ENCODE peak calls at places on chromosome 1, in eight cellular contexts. One of them, this sample, is unnamed.

GRCh38 chr1:206693029-206693428 is 8.3 kb downstream of the MAPKAPK2 start:
- DNase-seq in esophagus muscularis mucosa: no peak
- DNase-seq in GM12864: no peak
- DNase-seq in IMR-90: peak
- DNase-seq in tibial artery: peak
- DNase-seq in heart left ventricle: peak
- DNase-seq in AG09309: no peak
- DNase-seq in lung: no peak
- DNase-seq in this sample: peak

GRCh38 chr1:214224605-214225354 is 56.2 kb upstream of the SMYD2 start:
- DNase-seq in esophagus muscularis mucosa: no peak
- DNase-seq in GM12864: no peak
- DNase-seq in IMR-90: peak
- DNase-seq in tibial artery: no peak
- DNase-seq in heart left ventricle: no peak
- DNase-seq in AG09309: no peak
- DNase-seq in lung: no peak
- DNase-seq in this sample: no peak

GRCh38 chr1:5551274-5551966 is 440.8 kb downstream of the NPHP4 start:
- DNase-seq in esophagus muscularis mucosa: peak
- DNase-seq in GM12864: no peak
- DNase-seq in IMR-90: no peak
- DNase-seq in tibial artery: no peak
- DNase-seq in heart left ventricle: no peak
- DNase-seq in AG09309: no peak
- DNase-seq in lung: no peak
- DNase-seq in this sample: no peak

GRCh38 chr1:87513971-87514660 is 185.4 kb downstream of the LMO4 start:
- DNase-seq in esophagus muscularis mucosa: no peak
- DNase-seq in GM12864: no peak
- DNase-seq in IMR-90: peak
- DNase-seq in tibial artery: no peak
- DNase-seq in heart left ventricle: no peak
- DNase-seq in AG09309: no peak
- DNase-seq in lung: no peak
- DNase-seq in this sample: no peak

GRCh38 chr1:234970371-234970730 is 158.3 kb downstream of the TOMM20 start:
- DNase-seq in esophagus muscularis mucosa: no peak
- DNase-seq in GM12864: no peak
- DNase-seq in IMR-90: peak
- DNase-seq in tibial artery: no peak
- DNase-seq in heart left ventricle: no peak
- DNase-seq in AG09309: no peak
- DNase-seq in lung: no peak
- DNase-seq in this sample: no peak

GRCh38 chr1:119340861-119341261 is 27.7 kb upstream of the HAO2 start:
- DNase-seq in esophagus muscularis mucosa: no peak
- DNase-seq in GM12864: no peak
- DNase-seq in IMR-90: no peak
- DNase-seq in tibial artery: no peak
- DNase-seq in heart left ventricle: no peak
- DNase-seq in AG09309: no peak
- DNase-seq in lung: no peak
- DNase-seq in this sample: no peak

GRCh38 chr1:204087181-204087892 is 14.4 kb downstream of the SOX13 start:
- DNase-seq in esophagus muscularis mucosa: no peak
- DNase-seq in GM12864: no peak
- DNase-seq in IMR-90: no peak
- DNase-seq in tibial artery: no peak
- DNase-seq in heart left ventricle: no peak
- DNase-seq in AG09309: no peak
- DNase-seq in lung: no peak
- DNase-seq in this sample: no peak

GRCh38 chr1:203555046-203555445 is 61.1 kb downstream of the OPTC start:
- DNase-seq in esophagus muscularis mucosa: no peak
- DNase-seq in GM12864: no peak
- DNase-seq in IMR-90: no peak
- DNase-seq in tibial artery: no peak
- DNase-seq in heart left ventricle: peak
- DNase-seq in AG09309: no peak
- DNase-seq in lung: no peak
- DNase-seq in this sample: no peak

GRCh38 chr1:182588460-182589396 is at the start of gene RNASEL:
- DNase-seq in esophagus muscularis mucosa: peak
- DNase-seq in GM12864: peak
- DNase-seq in IMR-90: peak
- DNase-seq in tibial artery: peak
- DNase-seq in heart left ventricle: peak
- DNase-seq in AG09309: no peak
- DNase-seq in lung: peak
- DNase-seq in this sample: no peak

GRCh38 chr1:207647966-207648906 is 3.3 kb downstream of the CR1L start:
- DNase-seq in esophagus muscularis mucosa: peak
- DNase-seq in GM12864: no peak
- DNase-seq in IMR-90: no peak
- DNase-seq in tibial artery: no peak
- DNase-seq in heart left ventricle: no peak
- DNase-seq in AG09309: no peak
- DNase-seq in lung: no peak
- DNase-seq in this sample: no peak

GRCh38 chr1:89611721-89612120 is 21.2 kb upstream of the LRRC8C start:
- DNase-seq in esophagus muscularis mucosa: no peak
- DNase-seq in GM12864: peak
- DNase-seq in IMR-90: no peak
- DNase-seq in tibial artery: no peak
- DNase-seq in heart left ventricle: no peak
- DNase-seq in AG09309: no peak
- DNase-seq in lung: no peak
- DNase-seq in this sample: no peak

GRCh38 chr1:35554261-35555211 is 2.7 kb downstream of the KIAA0319L start:
- DNase-seq in esophagus muscularis mucosa: no peak
- DNase-seq in GM12864: no peak
- DNase-seq in IMR-90: no peak
- DNase-seq in tibial artery: no peak
- DNase-seq in heart left ventricle: no peak
- DNase-seq in AG09309: no peak
- DNase-seq in lung: peak
- DNase-seq in this sample: no peak

GRCh38 chr1:108561731-108562326 is 1.9 kb downstream of the EEIG2 start:
- DNase-seq in esophagus muscularis mucosa: no peak
- DNase-seq in GM12864: peak
- DNase-seq in IMR-90: no peak
- DNase-seq in tibial artery: peak
- DNase-seq in heart left ventricle: peak
- DNase-seq in AG09309: no peak
- DNase-seq in lung: peak
- DNase-seq in this sample: no peak

GRCh38 chr1:179042087-179042486 is 16.4 kb downstream of the FAM20B start:
- DNase-seq in esophagus muscularis mucosa: no peak
- DNase-seq in GM12864: no peak
- DNase-seq in IMR-90: no peak
- DNase-seq in tibial artery: no peak
- DNase-seq in heart left ventricle: no peak
- DNase-seq in AG09309: no peak
- DNase-seq in lung: no peak
- DNase-seq in this sample: no peak

GRCh38 chr1:40633563-40634376 is 31.7 kb downstream of the RIMS3 start:
- DNase-seq in esophagus muscularis mucosa: no peak
- DNase-seq in GM12864: no peak
- DNase-seq in IMR-90: no peak
- DNase-seq in tibial artery: peak
- DNase-seq in heart left ventricle: peak
- DNase-seq in AG09309: no peak
- DNase-seq in lung: no peak
- DNase-seq in this sample: no peak

GRCh38 chr1:231512147-231512698 is 16.2 kb upstream of the TSNAX start:
- DNase-seq in esophagus muscularis mucosa: no peak
- DNase-seq in GM12864: no peak
- DNase-seq in IMR-90: peak
- DNase-seq in tibial artery: no peak
- DNase-seq in heart left ventricle: no peak
- DNase-seq in AG09309: peak
- DNase-seq in lung: no peak
- DNase-seq in this sample: peak

GRCh38 chr1:1426961-1427934 is 6.2 kb upstream of the ANKRD65 start:
- DNase-seq in esophagus muscularis mucosa: no peak
- DNase-seq in GM12864: no peak
- DNase-seq in IMR-90: no peak
- DNase-seq in tibial artery: no peak
- DNase-seq in heart left ventricle: peak
- DNase-seq in AG09309: no peak
- DNase-seq in lung: no peak
- DNase-seq in this sample: no peak

GRCh38 chr1:228002792-228003191 is 4.0 kb upstream of the WNT3A start:
- DNase-seq in esophagus muscularis mucosa: peak
- DNase-seq in GM12864: no peak
- DNase-seq in IMR-90: no peak
- DNase-seq in tibial artery: no peak
- DNase-seq in heart left ventricle: no peak
- DNase-seq in AG09309: no peak
- DNase-seq in lung: no peak
- DNase-seq in this sample: no peak

GRCh38 chr1:152926091-152926490 is 17.7 kb downstream of the IVL start:
- DNase-seq in esophagus muscularis mucosa: no peak
- DNase-seq in GM12864: no peak
- DNase-seq in IMR-90: peak
- DNase-seq in tibial artery: no peak
- DNase-seq in heart left ventricle: no peak
- DNase-seq in AG09309: no peak
- DNase-seq in lung: no peak
- DNase-seq in this sample: no peak

GRCh38 chr1:96596226-96596625 is 125.4 kb upstream of the PTBP2 start:
- DNase-seq in esophagus muscularis mucosa: no peak
- DNase-seq in GM12864: no peak
- DNase-seq in IMR-90: peak
- DNase-seq in tibial artery: no peak
- DNase-seq in heart left ventricle: no peak
- DNase-seq in AG09309: no peak
- DNase-seq in lung: no peak
- DNase-seq in this sample: no peak

GRCh38 chr1:56881417-56881816 is 26.8 kb downstream of the C8A start:
- DNase-seq in esophagus muscularis mucosa: peak
- DNase-seq in GM12864: no peak
- DNase-seq in IMR-90: no peak
- DNase-seq in tibial artery: no peak
- DNase-seq in heart left ventricle: no peak
- DNase-seq in AG09309: no peak
- DNase-seq in lung: no peak
- DNase-seq in this sample: no peak

GRCh38 chr1:93471911-93472310 is 24.0 kb downstream of the FNBP1L start:
- DNase-seq in esophagus muscularis mucosa: no peak
- DNase-seq in GM12864: no peak
- DNase-seq in IMR-90: peak
- DNase-seq in tibial artery: no peak
- DNase-seq in heart left ventricle: no peak
- DNase-seq in AG09309: peak
- DNase-seq in lung: no peak
- DNase-seq in this sample: peak

GRCh38 chr1:84504580-84505021 is 1.6 kb upstream of the SPATA1 start:
- DNase-seq in esophagus muscularis mucosa: no peak
- DNase-seq in GM12864: no peak
- DNase-seq in IMR-90: peak
- DNase-seq in tibial artery: no peak
- DNase-seq in heart left ventricle: no peak
- DNase-seq in AG09309: peak
- DNase-seq in lung: no peak
- DNase-seq in this sample: no peak
- TF ChIP-seq CTCF in esophagus muscularis mucosa: no peak
- TF ChIP-seq CTCF in GM12864: no peak
- TF ChIP-seq CTCF in IMR-90: peak
- TF ChIP-seq CTCF in tibial artery: no peak
- TF ChIP-seq CTCF in heart left ventricle: no peak
- TF ChIP-seq CTCF in AG09309: no peak
- TF ChIP-seq CTCF in lung: no peak
- TF ChIP-seq CTCF in this sample: peak

DNA sequence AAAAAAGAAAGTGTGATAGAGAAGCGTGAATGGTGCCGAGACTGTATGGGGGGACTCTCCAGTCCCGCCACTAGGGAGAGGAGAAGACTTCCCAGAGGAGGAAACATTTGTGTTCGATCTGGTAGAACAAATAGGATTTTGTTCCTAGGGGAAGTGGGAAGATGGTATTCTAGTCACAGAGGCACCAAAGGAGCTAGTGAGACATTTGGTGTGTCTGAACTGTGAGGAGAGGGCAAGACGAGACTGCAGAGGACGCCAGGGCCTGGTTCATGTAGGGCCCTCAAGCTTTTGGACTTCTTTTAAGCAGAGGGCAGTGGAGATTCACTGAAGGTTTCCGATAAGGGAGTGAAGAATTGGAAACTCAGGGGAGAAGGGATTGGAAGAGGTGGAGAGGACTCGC is 2.9 kb downstream of the BTBD19 start:
- DNase-seq in esophagus muscularis mucosa: no peak
- DNase-seq in GM12864: no peak
- DNase-seq in IMR-90: no peak
- DNase-seq in tibial artery: no peak
- DNase-seq in heart left ventricle: no peak
- DNase-seq in AG09309: no peak
- DNase-seq in lung: no peak
- DNase-seq in this sample: no peak
- H3K4me3 ChIP-seq in esophagus muscularis mucosa: no peak
- H3K4me3 ChIP-seq in GM12864: no peak
- H3K4me3 ChIP-seq in IMR-90: no peak
- H3K4me3 ChIP-seq in tibial artery: no peak
- H3K4me3 ChIP-seq in heart left ventricle: no peak
- H3K4me3 ChIP-seq in AG09309: no peak
- H3K4me3 ChIP-seq in lung: no peak
- H3K4me3 ChIP-seq in this sample: peak

DNA sequence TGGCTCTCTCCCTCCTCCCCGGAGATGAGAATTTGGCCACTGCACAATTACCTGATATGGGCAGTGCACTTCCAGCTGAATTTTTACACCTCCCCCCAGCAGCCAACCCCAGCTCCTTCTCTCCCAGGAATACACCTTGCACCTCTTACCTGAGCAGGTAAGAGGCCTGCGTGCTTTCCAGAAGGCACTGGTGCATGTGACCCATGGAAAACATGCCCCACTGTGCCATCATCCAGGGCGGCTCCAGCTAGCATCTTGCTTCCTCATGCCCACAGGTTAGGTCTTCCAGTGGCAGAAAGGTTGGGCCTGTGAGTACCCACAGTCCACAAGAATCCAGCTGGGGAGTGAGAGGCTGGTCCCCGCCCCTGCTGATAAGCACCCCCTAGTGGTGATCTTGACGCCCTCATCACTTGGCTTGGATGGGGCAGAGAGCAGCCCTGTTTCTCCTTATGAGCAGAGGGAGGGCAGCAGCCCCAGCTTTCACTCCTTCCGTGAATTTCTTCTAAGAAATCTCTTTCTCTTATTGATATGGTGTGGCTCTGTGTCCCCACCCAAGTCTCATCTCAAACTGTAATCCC is 57.8 kb downstream of the EDARADD start:
- DNase-seq in esophagus muscularis mucosa: no peak
- DNase-seq in GM12864: no peak
- DNase-seq in IMR-90: no peak
- DNase-seq in tibial artery: no peak
- DNase-seq in heart left ventricle: no peak
- DNase-seq in AG09309: no peak
- DNase-seq in lung: no peak
- DNase-seq in this sample: no peak
- TF ChIP-seq CTCF in esophagus muscularis mucosa: peak
- TF ChIP-seq CTCF in GM12864: peak
- TF ChIP-seq CTCF in IMR-90: peak
- TF ChIP-seq CTCF in tibial artery: no peak
- TF ChIP-seq CTCF in heart left ventricle: no peak
- TF ChIP-seq CTCF in AG09309: peak
- TF ChIP-seq CTCF in lung: no peak
- TF ChIP-seq CTCF in this sample: peak

GRCh38 chr1:230493264-230493663 is 67.1 kb upstream of the PGBD5 start:
- DNase-seq in esophagus muscularis mucosa: no peak
- DNase-seq in GM12864: no peak
- DNase-seq in IMR-90: no peak
- DNase-seq in tibial artery: no peak
- DNase-seq in heart left ventricle: no peak
- DNase-seq in AG09309: no peak
- DNase-seq in lung: no peak
- DNase-seq in this sample: no peak
- H3K4me3 ChIP-seq in esophagus muscularis mucosa: no peak
- H3K4me3 ChIP-seq in GM12864: no peak
- H3K4me3 ChIP-seq in IMR-90: no peak
- H3K4me3 ChIP-seq in tibial artery: no peak
- H3K4me3 ChIP-seq in heart left ventricle: no peak
- H3K4me3 ChIP-seq in AG09309: no peak
- H3K4me3 ChIP-seq in lung: no peak
- H3K4me3 ChIP-seq in this sample: no peak

This sample was measured in retinal pigment epithelial cell.